ENCODE peak calls at places on chromosomes 3 and 15, in eight cellular contexts. Q, L, K, V, F, M, T and U are unnamed samples.

GRCh38 chr3:119559441-119559963 is at the start of gene CD80:
- DNase-seq in K (peak; percentile 35), V (no peak), L (peak; percentile 51), M (peak; percentile 88), Q (no peak), T (no peak), F (peak; percentile 23), U (no peak)

GRCh38 chr3:16839271-16840110 is 45.3 kb upstream of the PLCL2 start:
- DNase-seq in K (peak; percentile 67), V (no peak), Q (no peak), T (no peak), F (no peak), M (no peak), L (no peak), U (no peak)

GRCh38 chr3:172208586-172209332 is 169.4 kb downstream of the FNDC3B start:
- DNase-seq in F (no peak), T (no peak), M (peak; percentile 63), L (no peak), V (no peak), K (no peak), Q (no peak), U (no peak)

GRCh38 chr3:20680990-20681628 is 495.1 kb upstream of the SGO1 start:
- DNase-seq in L (no peak), Q (no peak), T (no peak), V (no peak), M (no peak), F (no peak), K (no peak), U (no peak)

GRCh38 chr3:88180398-88180999 is 30.7 kb downstream of the C3orf38 start:
- DNase-seq in K (no peak), F (peak; percentile 12), L (peak; percentile 54), Q (peak; percentile 30), M (no peak), V (no peak), T (no peak), U (no peak)

GRCh38 chr15:101189341-101189679 is 62.5 kb downstream of the CHSY1 start:
- DNase-seq in F (no peak), M (no peak), K (no peak), T (no peak), L (no peak), V (no peak), Q (no peak), U (no peak)

GRCh38 chr15:80228959-80229610 is 22.9 kb downstream of the CTXND1 start:
- DNase-seq in K (no peak), L (peak; percentile 26), T (no peak), V (no peak), M (no peak), F (no peak), Q (no peak), U (peak; percentile 23)

GRCh38 chr3:182795383-182795782 is 2.1 kb downstream of the ATP11B start:
- DNase-seq in T (no peak), M (no peak), K (no peak), Q (no peak), F (no peak), L (no peak), V (no peak), U (no peak)

DNA sequence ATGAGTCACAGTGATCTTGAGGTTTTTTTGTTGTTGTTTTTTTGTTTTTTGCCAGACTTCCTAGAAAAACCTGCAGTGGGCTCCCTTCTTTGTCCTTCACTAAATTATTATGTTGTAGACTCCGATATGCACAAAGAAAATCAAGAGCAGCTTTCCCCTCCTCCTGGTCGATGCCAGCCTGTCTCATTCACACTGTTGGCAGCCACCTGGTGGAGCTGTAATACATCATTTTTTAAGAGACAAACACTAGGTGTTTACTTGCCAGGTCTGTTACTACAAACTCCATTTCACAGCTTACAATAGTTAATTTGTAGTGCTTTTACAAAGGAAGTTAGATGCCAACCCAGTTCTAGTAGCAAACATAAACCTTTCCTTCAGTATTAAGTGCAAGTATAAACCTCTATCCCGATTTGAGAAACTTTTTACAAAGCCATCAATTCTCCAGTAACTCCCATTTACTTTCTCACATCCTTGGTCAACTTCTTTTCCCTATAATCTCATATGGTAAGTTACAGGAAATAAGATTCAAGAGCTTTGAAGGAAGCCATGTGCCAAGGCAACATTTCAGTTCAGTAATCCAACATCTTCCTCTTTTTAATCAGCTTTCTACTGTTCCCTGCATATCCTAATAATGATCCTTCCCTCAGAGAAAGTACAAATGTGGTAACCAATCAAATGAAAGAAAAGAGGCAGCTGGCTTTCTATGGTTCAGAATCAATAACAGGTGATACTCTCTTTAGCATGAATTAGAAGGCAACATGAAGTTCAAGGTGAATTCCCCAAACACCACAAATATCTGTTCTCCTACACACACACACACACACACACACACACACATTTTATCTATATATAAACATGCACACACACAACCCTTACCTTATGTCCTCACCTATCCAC is 14.0 kb downstream of the AAGAB start:
- DNase-seq in Q (no peak), M (no peak), L (no peak), F (no peak), V (no peak), K (no peak), T (no peak), U (no peak)
- TF ChIP-seq CTCF in Q (no peak), M (peak; percentile 62), L (peak; percentile 43), F (no peak), V (peak; percentile 29), K (no peak), T (peak; percentile 24), U (peak; percentile 42)

DNA sequence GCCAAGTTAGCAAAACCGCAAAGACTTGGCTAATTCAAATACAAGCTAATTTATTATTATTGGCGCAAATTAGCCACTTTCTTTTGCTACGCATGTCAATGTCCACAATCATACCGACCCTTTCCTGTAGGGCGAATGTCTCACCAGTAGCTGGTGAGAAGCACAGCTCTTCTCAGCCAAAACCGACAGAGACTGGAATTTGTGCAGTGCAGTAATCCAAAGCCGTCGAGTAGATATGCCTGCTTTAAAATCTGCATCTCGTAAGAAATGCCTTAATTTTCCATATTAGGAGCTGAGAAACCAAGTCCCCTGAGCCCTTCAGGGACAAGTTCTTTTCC is 614 bp upstream of the MINDY2 start:
- DNase-seq in L (peak; percentile 85), M (no peak), K (no peak), Q (peak; percentile 46), V (no peak), T (no peak), F (peak; percentile 72), U (peak; percentile 63)
- TF ChIP-seq CTCF in L (peak; percentile 45), M (peak; percentile 40), K (no peak), Q (peak; percentile 31), V (no peak), T (peak; percentile 56), F (no peak), U (no peak)

GRCh38 chr15:31227954-31228542 is 98.6 kb upstream of the KLF13 start:
- DNase-seq in T (no peak), F (no peak), M (no peak), K (no peak), L (no peak), Q (no peak), V (no peak), U (no peak)

GRCh38 chr15:31227235-31227634 is 99.4 kb upstream of the KLF13 start:
- DNase-seq in T (no peak), L (no peak), M (no peak), K (no peak), Q (no peak), V (no peak), F (no peak), U (no peak)

GRCh38 chr15:31226011-31226410 is 100.6 kb upstream of the KLF13 start:
- DNase-seq in T (no peak), M (no peak), K (no peak), V (no peak), F (no peak), Q (no peak), L (no peak), U (no peak)

GRCh38 chr15:31230630-31231485 is 95.8 kb upstream of the KLF13 start:
- DNase-seq in Q (no peak), K (no peak), T (no peak), V (no peak), F (no peak), L (no peak), M (no peak), U (no peak)

DNA sequence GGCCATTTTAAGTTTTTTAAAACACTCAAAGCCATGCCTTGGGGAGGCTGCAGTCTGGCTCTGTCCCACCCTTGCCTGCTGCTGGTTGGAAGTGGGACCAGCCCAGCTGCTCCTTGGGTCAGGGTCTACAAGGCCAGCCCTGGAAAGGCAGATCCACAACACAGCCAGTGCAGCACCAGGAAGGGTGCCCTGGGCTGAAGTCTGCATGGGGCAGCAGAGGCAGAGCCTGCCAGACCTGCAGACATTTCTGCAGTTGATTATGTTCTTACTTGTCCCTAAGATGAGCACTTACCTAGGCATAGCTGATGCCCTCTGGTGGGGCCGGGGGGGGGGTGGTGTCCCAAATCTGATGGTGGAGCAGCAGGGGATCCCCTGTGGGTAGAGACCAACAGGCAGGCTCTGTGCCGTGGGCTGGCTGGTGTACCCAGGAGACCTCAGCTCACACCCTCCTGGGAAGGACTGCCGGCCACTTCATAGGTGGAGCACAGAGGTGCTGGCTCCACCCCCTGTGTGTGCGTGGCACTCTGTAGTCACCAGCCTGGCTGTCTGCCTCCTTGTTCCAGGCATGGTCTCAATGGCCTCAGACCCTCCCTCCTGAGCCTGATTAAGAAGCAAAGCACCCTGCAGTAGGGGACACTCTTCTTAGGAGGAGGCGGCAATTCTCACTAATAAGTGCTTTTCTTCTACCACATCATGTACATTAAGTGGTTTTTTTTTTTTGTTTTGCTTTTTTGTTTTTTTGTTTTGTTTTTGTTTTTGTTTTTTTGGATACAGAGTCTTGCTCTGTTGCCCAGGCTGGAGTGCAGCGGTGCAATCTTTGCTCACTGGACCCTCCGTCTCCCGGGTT is 97.4 kb upstream of the KLF13 start:
- DNase-seq in K (no peak), T (no peak), M (peak; percentile 80), F (no peak), V (no peak), L (no peak), Q (no peak), U (no peak)
- TF ChIP-seq CTCF in K (no peak), T (no peak), M (no peak), F (no peak), V (no peak), L (no peak), Q (no peak), U (no peak)

GRCh38 chr15:88658972-88659931 is 20.4 kb downstream of the ISG20 start:
- DNase-seq in V (no peak), K (no peak), M (no peak), F (peak; percentile 43), L (peak; percentile 60), Q (no peak), T (no peak), U (no peak)

GRCh38 chr15:88663216-88663615 is 24.4 kb downstream of the ISG20 start:
- DNase-seq in F (no peak), V (no peak), K (no peak), Q (no peak), M (no peak), L (no peak), T (peak; percentile 40), U (no peak)

GRCh38 chr15:88661766-88662556 is 23.1 kb downstream of the ISG20 start:
- DNase-seq in V (no peak), Q (no peak), M (no peak), K (no peak), F (no peak), T (no peak), L (no peak), U (no peak)

GRCh38 chr15:88661041-88661765 is 22.4 kb downstream of the ISG20 start:
- DNase-seq in K (no peak), Q (no peak), V (no peak), T (no peak), L (no peak), M (no peak), F (no peak), U (no peak)

DNA sequence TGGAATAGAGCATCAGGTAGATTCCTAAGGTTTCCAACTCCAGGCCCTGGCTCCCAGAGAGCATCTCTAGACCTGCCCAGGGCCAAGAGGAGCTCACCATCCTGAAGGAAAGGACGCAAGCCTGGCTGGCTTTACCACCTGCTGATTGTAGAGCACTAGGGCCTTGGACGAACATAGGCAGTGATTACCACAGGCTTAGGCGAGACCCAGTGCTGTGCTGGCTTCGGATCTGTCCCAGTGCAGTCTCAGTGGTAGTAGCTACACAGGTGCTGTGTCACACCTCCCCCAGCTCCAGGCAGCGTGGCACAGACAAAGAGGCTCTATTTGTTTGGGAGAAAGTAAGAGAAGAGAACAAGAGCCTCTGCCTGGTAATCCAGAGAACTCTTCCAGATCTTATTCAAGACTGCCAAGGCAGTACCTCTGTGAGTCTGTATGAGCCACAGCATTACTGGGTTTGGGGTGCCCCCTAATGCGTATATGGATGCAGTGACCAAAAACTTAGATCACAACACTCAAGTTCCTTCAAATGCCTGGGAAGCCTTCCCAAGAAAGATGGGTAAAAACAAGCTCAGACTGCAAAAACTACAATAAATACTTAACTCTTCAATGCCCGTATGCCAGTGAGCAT is 25.4 kb downstream of the ISG20 start:
- DNase-seq in K (no peak), Q (no peak), L (no peak), T (peak; percentile 20), M (no peak), F (no peak), V (no peak), U (no peak)
- TF ChIP-seq CTCF in K (no peak), Q (no peak), L (peak; percentile 23), T (no peak), M (peak; percentile 43), F (no peak), V (no peak), U (peak; percentile 12)